ENCODE peak calls at places on chromosomes 4 and X, in five cellular contexts. F, D, N, U and R are unnamed samples.

GRCh38 chr4:111879539-111879938 is 265.7 kb upstream of the FAM241A start:
- DNase-seq in D (no peak), N (no peak), U (no peak), F (no peak), R (no peak)

GRCh38 chr4:118969359-118969758 is 80.7 kb downstream of the SYNPO2 start:
- DNase-seq in N (no peak), U (no peak), F (peak), D (peak), R (peak)

GRCh38 chr4:155377281-155377680 is 516 bp upstream of the MAP9 start:
- DNase-seq in N (no peak), D (peak), U (no peak), F (no peak), R (peak)

GRCh38 chr4:74428278-74428677 is 16.7 kb upstream of the AREG start:
- DNase-seq in N (no peak), F (no peak), D (peak), U (no peak), R (peak)

GRCh38 chr4:172573899-172574298 is 594.7 kb upstream of the GALNT7 start:
- DNase-seq in N (no peak), U (no peak), D (peak), F (no peak), R (peak)

GRCh38 chrX:1851527-1851926 is 236.7 kb downstream of the ASMT start:
- DNase-seq in U (no peak), N (no peak), D (no peak), F (no peak), R (no peak)

GRCh38 chrX:132968282-132968681 is 9.9 kb upstream of the HS6ST2 start:
- DNase-seq in U (no peak), D (no peak), N (no peak), F (no peak), R (no peak)

GRCh38 chrX:9611436-9612145 is 146.7 kb downstream of the TBL1X start:
- DNase-seq in F (no peak), U (no peak), D (no peak), N (no peak), R (no peak)

GRCh38 chr4:185998791-185999190 is 70.2 kb upstream of the TLR3 start:
- DNase-seq in U (no peak), F (no peak), D (no peak), N (no peak), R (no peak)

GRCh38 chrX:7889680-7890079 is 37.5 kb downstream of the PNPLA4 start:
- DNase-seq in F (no peak), N (no peak), D (peak), U (no peak), R (no peak)

GRCh38 chrX:75623535-75623934 is 100.7 kb upstream of the ZDHHC15 start:
- DNase-seq in F (no peak), N (no peak), D (no peak), U (no peak), R (no peak)

GRCh38 chr4:99635601-99636000 is 22.0 kb downstream of the C4orf54 start:
- DNase-seq in F (no peak), N (no peak), U (no peak), D (no peak), R (no peak)

GRCh38 chrX:9416562-9417319 is 48.1 kb upstream of the TBL1X start:
- DNase-seq in N (no peak), U (no peak), D (peak), F (no peak), R (peak)

GRCh38 chr4:74123065-74123728 is 24.2 kb upstream of the CXCL2 start:
- DNase-seq in F (no peak), U (no peak), N (no peak), D (peak), R (peak)

GRCh38 chr4:47831026-47831689 is 6.7 kb downstream of the CORIN start:
- DNase-seq in U (no peak), N (no peak), F (no peak), D (no peak), R (no peak)

GRCh38 chr4:123390846-123391456 is 5.6 kb upstream of the SPRY1 start:
- DNase-seq in D (peak), N (no peak), F (no peak), U (peak), R (peak)

GRCh38 chrX:40061005-40061404 is 36.8 kb downstream of the BCOR start:
- DNase-seq in U (no peak), D (no peak), N (no peak), F (no peak), R (no peak)

GRCh38 chr4:18388029-18388428 is 366.5 kb upstream of the LCORL start:
- DNase-seq in D (no peak), F (no peak), N (no peak), U (no peak), R (no peak)

GRCh38 chr4:169160825-169161224 is 109.9 kb downstream of the SH3RF1 start:
- DNase-seq in F (no peak), U (no peak), N (no peak), D (peak), R (peak)

GRCh38 chrX:41481264-41482109 is 34.3 kb downstream of the NYX start:
- DNase-seq in U (peak), D (no peak), N (no peak), F (no peak), R (peak)

GRCh38 chrX:119042996-119043395 is 29.8 kb upstream of the CT47C1 start:
- DNase-seq in U (no peak), D (no peak), F (no peak), N (no peak), R (no peak)

GRCh38 chr4:154622598-154622997 is 10.1 kb upstream of the FGG start:
- DNase-seq in D (peak), N (no peak), U (peak), F (no peak), R (peak)

GRCh38 chr4:101345271-101345595 is 2.1 kb downstream of the PPP3CA start:
- DNase-seq in D (no peak), F (no peak), N (no peak), U (no peak), R (peak)

GRCh38 chrX:69366183-69366582 is 137.9 kb upstream of the NALF2 start:
- DNase-seq in F (no peak), N (no peak), D (no peak), U (no peak), R (no peak)

GRCh38 chr4:124710911-124711310 is 1.6 kb downstream of the ANKRD50 start:
- DNase-seq in F (no peak), D (peak), N (no peak), U (no peak), R (peak)
- H3K4me3 ChIP-seq in F (peak), D (peak), N (peak), U (peak), R (peak)

DNA sequence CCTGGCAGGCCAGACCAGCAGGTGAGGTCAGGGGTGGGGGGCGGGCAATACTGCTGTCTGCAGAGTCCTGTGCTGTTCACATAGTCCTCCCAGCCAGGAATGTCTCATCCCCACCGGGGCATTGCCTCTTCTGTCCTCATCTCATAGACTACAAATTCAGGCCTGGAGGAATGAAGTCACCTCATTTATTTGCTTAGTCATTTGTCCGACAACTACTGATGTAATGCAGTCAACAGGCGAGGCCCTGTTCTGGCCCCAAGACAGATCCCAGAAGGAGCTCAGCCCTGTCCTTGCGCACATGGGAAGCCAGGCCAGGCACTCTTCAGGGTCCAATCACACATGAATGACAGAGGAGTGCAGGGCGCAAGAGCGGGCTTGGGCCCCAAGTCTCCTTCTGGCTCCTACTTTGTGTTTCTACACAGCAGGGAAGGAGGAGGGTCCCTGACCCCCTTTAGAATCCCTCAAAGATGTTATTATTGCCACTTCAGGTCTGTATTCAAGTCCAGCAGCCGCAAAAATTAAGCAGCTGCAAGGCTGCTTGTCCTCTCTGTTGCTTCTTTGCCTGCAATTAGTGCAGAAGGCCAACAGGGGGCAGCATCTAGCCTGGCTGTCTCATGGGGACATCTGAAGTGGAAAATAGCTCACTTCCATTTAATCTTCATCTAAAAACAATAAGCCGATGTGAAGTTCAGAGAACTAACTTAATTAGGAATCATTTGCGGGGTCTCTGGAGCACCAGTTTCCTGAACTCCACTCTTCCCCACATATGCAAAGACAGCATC is 15.2 kb upstream of the HMX1 start:
- DNase-seq in F (no peak), D (no peak), N (no peak), U (peak), R (no peak)
- TF ChIP-seq CTCF in F (no peak), D (peak), N (no peak), U (peak), R (peak)

GRCh38 chrX:2928583-2929434 is at the start of gene ARSD:
- DNase-seq in D (peak), N (peak), U (no peak), F (peak), R (peak)

GRCh38 chrX:2931155-2931554 is 2.0 kb upstream of the ARSD start:
- DNase-seq in N (no peak), F (no peak), U (no peak), D (no peak), R (no peak)

GRCh38 chrX:2926664-2927275 is 2.4 kb downstream of the ARSD start:
- DNase-seq in D (no peak), F (no peak), U (no peak), N (no peak), R (no peak)

GRCh38 chrX:2931612-2932011 is 2.5 kb upstream of the ARSD start:
- DNase-seq in D (no peak), U (no peak), F (no peak), N (no peak), R (no peak)

DNA sequence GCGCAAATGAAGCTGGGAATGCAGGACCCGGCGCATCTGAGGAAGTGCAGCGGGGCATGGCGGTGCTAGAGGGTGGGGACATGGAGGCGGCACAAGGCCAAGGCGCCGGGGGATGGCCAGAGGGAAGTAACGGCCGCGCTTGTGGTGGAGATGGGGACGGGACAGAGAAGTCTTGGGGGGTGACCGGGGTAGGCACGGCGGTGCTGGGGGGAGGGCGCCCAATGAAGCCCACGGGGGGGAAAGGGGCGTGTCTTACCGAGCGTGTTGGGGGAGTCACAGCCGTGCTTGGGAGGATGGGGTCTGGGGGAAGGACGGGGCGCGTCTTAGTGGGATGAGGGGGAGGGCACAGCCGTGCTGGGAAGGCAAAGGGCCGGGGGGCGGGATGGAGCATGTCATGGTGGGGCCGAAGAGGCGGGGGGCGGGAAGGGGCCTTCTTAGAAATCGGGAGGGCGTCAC is 984 bp downstream of the ARSD start:
- DNase-seq in N (no peak), F (peak), U (no peak), D (no peak), R (no peak)
- H3K4me3 ChIP-seq in N (no peak), F (peak), U (no peak), D (peak), R (peak)

DNA sequence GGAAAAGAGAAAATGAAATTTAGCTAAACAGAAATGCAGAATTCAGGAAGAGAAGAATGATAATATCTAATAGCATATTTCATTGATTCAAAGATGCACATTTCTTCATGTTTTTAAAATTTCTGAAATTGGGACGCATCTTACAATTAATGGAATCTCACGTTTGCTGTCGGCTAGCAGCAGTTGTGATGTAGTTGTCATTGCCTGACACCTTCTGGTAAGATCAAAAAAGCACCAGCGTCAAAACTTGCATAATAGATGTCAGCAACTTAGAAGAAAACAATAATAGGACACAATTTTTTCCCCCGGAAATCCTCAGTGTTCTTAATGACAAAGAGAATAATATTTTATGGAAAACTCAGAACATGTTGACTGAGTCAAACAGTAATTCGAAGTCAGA is 29.8 kb upstream of the SLC7A3 start:
- DNase-seq in N (no peak), F (no peak), D (peak), U (no peak), R (peak)
- TF ChIP-seq CTCF in N (peak), F (no peak), D (no peak), U (no peak), R (no peak)

GRCh38 chr4:6134612-6135220 is 65.6 kb downstream of the JAKMIP1 start:
- DNase-seq in D (no peak), F (peak), N (no peak), U (peak), R (no peak)
- H3K4me3 ChIP-seq in D (no peak), F (no peak), N (no peak), U (no peak), R (no peak)

GRCh38 chr4:52755409-52755808 is 4.2 kb upstream of the ERVMER34-1 start:
- DNase-seq in F (no peak), D (no peak), N (no peak), U (no peak), R (no peak)
- TF ChIP-seq CTCF in F (no peak), D (no peak), N (no peak), U (no peak), R (no peak)

GRCh38 chr4:212438-213174 is 88.3 kb downstream of the ZNF718 start:
- DNase-seq in N (peak), D (peak), F (peak), U (peak), R (peak)
- H3K4me3 ChIP-seq in N (peak), D (peak), F (peak), U (peak), R (peak)

GRCh38 chr4:110637408-110638131 is 14.7 kb upstream of the PITX2 start:
- DNase-seq in D (no peak), U (no peak), F (no peak), N (no peak), R (no peak)
- TF ChIP-seq CTCF in D (no peak), U (no peak), F (no peak), N (no peak), R (no peak)

DNA sequence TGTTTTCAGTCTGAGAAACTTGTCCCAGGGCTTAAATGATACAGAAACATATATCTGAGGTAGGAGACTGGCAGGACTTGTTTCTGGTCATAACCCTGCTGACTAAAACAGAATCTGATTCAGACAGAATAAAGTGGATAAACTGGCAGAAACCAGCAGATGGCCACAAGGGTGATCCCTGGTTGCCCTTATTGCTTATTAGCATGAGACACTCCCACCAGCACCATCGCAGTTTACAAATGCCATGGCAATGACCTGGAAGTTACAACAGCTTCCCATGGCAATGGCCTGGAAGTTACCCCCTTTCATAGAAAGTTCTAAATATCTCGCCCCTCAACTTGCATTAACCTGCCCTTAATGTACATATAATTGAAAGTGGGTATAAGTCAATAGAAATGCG is 53.0 kb upstream of the PAGE5 start:
- DNase-seq in N (no peak), U (no peak), F (no peak), D (no peak), R (no peak)
- H3K4me3 ChIP-seq in N (no peak), U (no peak), F (no peak), D (no peak), R (no peak)

GRCh38 chrX:96182366-96182765 is 502.3 kb upstream of the DIAPH2 start:
- DNase-seq in N (no peak), F (no peak), U (no peak), D (peak), R (peak)
- TF ChIP-seq CTCF in N (peak), F (peak), U (no peak), D (peak), R (peak)